ENCODE peak calls at places on chromosomes 13 and 19, in eight cellular contexts. One of them, this sample, is unnamed.

GRCh38 chr19:46728693-46729339 is 11.9 kb upstream of the PRKD2 start:
- DNase-seq in naive thymus-derived CD4-positive, alpha-beta T cell: peak; percentile 66
- DNase-seq in stimulated activated CD8-positive, alpha-beta memory T cell treated with anti-CD3 and anti-CD28 coated beads, Interleukin-2, amount 100 ng/mL, for 48 hours: peak; percentile 66
- DNase-seq in CD8-positive, alpha-beta T cell: peak; percentile 93
- DNase-seq in BE2C: peak; percentile 86
- DNase-seq in cardiac fibroblast: peak; percentile 69
- DNase-seq in BJ: no peak
- DNase-seq in NAMALWA: peak; percentile 75
- DNase-seq in this sample: no peak

GRCh38 chr13:75398072-75398471 is 83.9 kb downstream of the TBC1D4 start:
- DNase-seq in stimulated activated CD8-positive, alpha-beta memory T cell treated with anti-CD3 and anti-CD28 coated beads, Interleukin-2, amount 100 ng/mL, for 48 hours: no peak
- DNase-seq in NAMALWA: no peak
- DNase-seq in CD8-positive, alpha-beta T cell: no peak
- DNase-seq in BJ: no peak
- DNase-seq in BE2C: no peak
- DNase-seq in cardiac fibroblast: no peak
- DNase-seq in naive thymus-derived CD4-positive, alpha-beta T cell: no peak
- DNase-seq in this sample: no peak

GRCh38 chr19:43624933-43625332 is 5.5 kb upstream of the ZNF428 start:
- DNase-seq in BE2C: no peak
- DNase-seq in BJ: no peak
- DNase-seq in cardiac fibroblast: peak; percentile 47
- DNase-seq in NAMALWA: peak; percentile 93
- DNase-seq in naive thymus-derived CD4-positive, alpha-beta T cell: peak; percentile 69
- DNase-seq in CD8-positive, alpha-beta T cell: peak; percentile 84
- DNase-seq in stimulated activated CD8-positive, alpha-beta memory T cell treated with anti-CD3 and anti-CD28 coated beads, Interleukin-2, amount 100 ng/mL, for 48 hours: peak; percentile 82
- DNase-seq in this sample: no peak

GRCh38 chr13:112974676-112975075 is 5.7 kb downstream of the MCF2L start:
- DNase-seq in BE2C: no peak
- DNase-seq in cardiac fibroblast: no peak
- DNase-seq in stimulated activated CD8-positive, alpha-beta memory T cell treated with anti-CD3 and anti-CD28 coated beads, Interleukin-2, amount 100 ng/mL, for 48 hours: no peak
- DNase-seq in naive thymus-derived CD4-positive, alpha-beta T cell: no peak
- DNase-seq in CD8-positive, alpha-beta T cell: no peak
- DNase-seq in NAMALWA: no peak
- DNase-seq in BJ: no peak
- DNase-seq in this sample: no peak

GRCh38 chr19:6115992-6116391 is 5.7 kb upstream of the RFX2 start:
- DNase-seq in BE2C: no peak
- DNase-seq in BJ: no peak
- DNase-seq in NAMALWA: no peak
- DNase-seq in stimulated activated CD8-positive, alpha-beta memory T cell treated with anti-CD3 and anti-CD28 coated beads, Interleukin-2, amount 100 ng/mL, for 48 hours: no peak
- DNase-seq in naive thymus-derived CD4-positive, alpha-beta T cell: no peak
- DNase-seq in cardiac fibroblast: no peak
- DNase-seq in CD8-positive, alpha-beta T cell: no peak
- DNase-seq in this sample: no peak

GRCh38 chr19:5484398-5485285 is 29.4 kb downstream of the ZNRF4 start:
- DNase-seq in stimulated activated CD8-positive, alpha-beta memory T cell treated with anti-CD3 and anti-CD28 coated beads, Interleukin-2, amount 100 ng/mL, for 48 hours: no peak
- DNase-seq in naive thymus-derived CD4-positive, alpha-beta T cell: no peak
- DNase-seq in BE2C: no peak
- DNase-seq in cardiac fibroblast: no peak
- DNase-seq in CD8-positive, alpha-beta T cell: no peak
- DNase-seq in NAMALWA: no peak
- DNase-seq in BJ: no peak
- DNase-seq in this sample: no peak

GRCh38 chr19:43372462-43372861 is 19.0 kb downstream of the CD177 start:
- DNase-seq in naive thymus-derived CD4-positive, alpha-beta T cell: no peak
- DNase-seq in stimulated activated CD8-positive, alpha-beta memory T cell treated with anti-CD3 and anti-CD28 coated beads, Interleukin-2, amount 100 ng/mL, for 48 hours: no peak
- DNase-seq in cardiac fibroblast: no peak
- DNase-seq in BJ: no peak
- DNase-seq in CD8-positive, alpha-beta T cell: no peak
- DNase-seq in NAMALWA: no peak
- DNase-seq in BE2C: no peak
- DNase-seq in this sample: no peak

GRCh38 chr19:46386151-46386550 is 27.2 kb downstream of the CCDC8 start:
- DNase-seq in CD8-positive, alpha-beta T cell: no peak
- DNase-seq in stimulated activated CD8-positive, alpha-beta memory T cell treated with anti-CD3 and anti-CD28 coated beads, Interleukin-2, amount 100 ng/mL, for 48 hours: no peak
- DNase-seq in NAMALWA: no peak
- DNase-seq in cardiac fibroblast: no peak
- DNase-seq in BE2C: no peak
- DNase-seq in BJ: no peak
- DNase-seq in naive thymus-derived CD4-positive, alpha-beta T cell: no peak
- DNase-seq in this sample: no peak

GRCh38 chr19:15894359-15894758 is 3.5 kb downstream of the CYP4F2 start:
- DNase-seq in CD8-positive, alpha-beta T cell: no peak
- DNase-seq in BJ: no peak
- DNase-seq in BE2C: no peak
- DNase-seq in cardiac fibroblast: no peak
- DNase-seq in naive thymus-derived CD4-positive, alpha-beta T cell: no peak
- DNase-seq in NAMALWA: no peak
- DNase-seq in stimulated activated CD8-positive, alpha-beta memory T cell treated with anti-CD3 and anti-CD28 coated beads, Interleukin-2, amount 100 ng/mL, for 48 hours: no peak
- DNase-seq in this sample: no peak

GRCh38 chr13:42047561-42048322 is 706 bp upstream of the DGKH start:
- DNase-seq in naive thymus-derived CD4-positive, alpha-beta T cell: no peak
- DNase-seq in BJ: no peak
- DNase-seq in CD8-positive, alpha-beta T cell: peak; percentile 54
- DNase-seq in stimulated activated CD8-positive, alpha-beta memory T cell treated with anti-CD3 and anti-CD28 coated beads, Interleukin-2, amount 100 ng/mL, for 48 hours: no peak
- DNase-seq in NAMALWA: no peak
- DNase-seq in cardiac fibroblast: peak; percentile 78
- DNase-seq in BE2C: peak; percentile 56
- DNase-seq in this sample: no peak

GRCh38 chr13:96982672-96983071 is 11.6 kb downstream of the OXGR1 start:
- DNase-seq in NAMALWA: no peak
- DNase-seq in naive thymus-derived CD4-positive, alpha-beta T cell: no peak
- DNase-seq in cardiac fibroblast: peak; percentile 72
- DNase-seq in CD8-positive, alpha-beta T cell: no peak
- DNase-seq in BJ: no peak
- DNase-seq in stimulated activated CD8-positive, alpha-beta memory T cell treated with anti-CD3 and anti-CD28 coated beads, Interleukin-2, amount 100 ng/mL, for 48 hours: no peak
- DNase-seq in BE2C: no peak
- DNase-seq in this sample: no peak

This sample was measured in GM04503.